ENCODE peak calls at places on chromosomes 2 and 18, in four cellular contexts. E is stomach, H is Peyer's patch, M is HCT116. V is an unnamed sample. For H3K4me1 and H3K27me3, the result is how much of the 10 kb centered on the place peaks cover.

GRCh38 chr2:73925033-73925704 is 1.5 kb upstream of the DGUOK start:
- DNase-seq in H (no peak), M (peak), E (no peak), V (no peak)

GRCh38 chr2:223779877-223780276 is 57.5 kb downstream of the AP1S3 start:
- DNase-seq in M (peak), E (no peak), H (peak), V (no peak)

GRCh38 chr2:45353879-45354278 is 257.2 kb downstream of the SRBD1 start:
- DNase-seq in H (no peak), M (no peak), E (no peak), V (no peak)

GRCh38 chr2:6103949-6104348 is 411.8 kb downstream of the SOX11 start:
- DNase-seq in M (no peak), E (peak), H (peak), V (no peak)

GRCh38 chr2:119753041-119753929 is 6.4 kb upstream of the PTPN4 start:
- DNase-seq in E (no peak), H (peak), M (peak), V (no peak)

GRCh38 chr18:45374878-45375630 is 240.2 kb upstream of the SLC14A2 start:
- DNase-seq in H (no peak), E (no peak), M (no peak), V (no peak)

GRCh38 chr2:184040230-184040629 is 558.1 kb upstream of the ZNF804A start:
- DNase-seq in M (no peak), E (no peak), H (no peak), V (no peak)

GRCh38 chr2:80073134-80073561 is 231.4 kb downstream of the LRRTM1 start:
- DNase-seq in H (peak), M (peak), E (no peak), V (no peak)

GRCh38 chr2:191038241-191038725 is 24.3 kb upstream of the STAT1 start:
- DNase-seq in E (no peak), M (no peak), H (no peak), V (no peak)

GRCh38 chr2:8406271-8406670 is 275.6 kb upstream of the ID2 start:
- DNase-seq in E (no peak), M (no peak), H (no peak), V (no peak)

GRCh38 chr2:204135752-204136151 is 199.2 kb downstream of the ICOS start:
- DNase-seq in M (no peak), H (no peak), E (no peak), V (no peak)

GRCh38 chr2:111227716-111228141 is 107.0 kb downstream of the BCL2L11 start:
- DNase-seq in H (no peak), E (no peak), M (no peak), V (no peak)

GRCh38 chr2:164840930-164841718 is 499 bp downstream of the COBLL1 start:
- DNase-seq in E (peak), H (peak), M (peak), V (peak)

GRCh38 chr2:200396726-200397348 is 90.3 kb downstream of the SPATS2L start:
- DNase-seq in M (no peak), E (no peak), H (no peak), V (no peak)

GRCh38 chr18:31206787-31207381 is 44.2 kb upstream of the DSC1 start:
- DNase-seq in H (peak), E (peak), M (peak), V (no peak)

GRCh38 chr2:122341007-122341406 is 585.6 kb downstream of the TSN start:
- DNase-seq in M (no peak), H (no peak), E (no peak), V (no peak)

GRCh38 chr2:108612514-108613183 is 78.4 kb downstream of the LIMS1 start:
- DNase-seq in M (no peak), H (peak), E (peak), V (peak)

GRCh38 chr18:76443519-76444435 is 51.3 kb downstream of the ZNF516 start:
- DNase-seq in H (peak), M (no peak), E (no peak), V (peak)

GRCh38 chr2:128272586-128273468 is 45.8 kb downstream of the HS6ST1 start:
- DNase-seq in M (no peak), E (no peak), H (peak), V (peak)

GRCh38 chr2:53515435-53516332 is 251.9 kb upstream of the CHAC2 start:
- DNase-seq in H (no peak), M (no peak), E (no peak), V (no peak)

GRCh38 chr2:112542123-112542973 is at the start of gene POLR1B:
- DNase-seq in H (peak), E (peak), M (peak), V (peak)

GRCh38 chr2:201618744-201619654 is 24.3 kb downstream of the TMEM237 start:
- DNase-seq in E (peak), M (no peak), H (peak), V (peak)

GRCh38 chr2:62475172-62476011 is 30.6 kb downstream of the TMEM17 start:
- DNase-seq in E (no peak), H (no peak), M (no peak), V (peak)

GRCh38 chr2:239300242-239300641 is 100.6 kb downstream of the HDAC4 start:
- DNase-seq in M (no peak), E (no peak), H (peak), V (peak)

GRCh38 chr18:48203288-48203945 is 205.8 kb downstream of the ZBTB7C start:
- DNase-seq in E (no peak), H (no peak), M (no peak), V (no peak)

GRCh38 chr2:25232248-25232825 is 64.0 kb upstream of the POMC start:
- DNase-seq in E (no peak), H (no peak), M (no peak), V (no peak)

GRCh38 chr2:25230128-25230527 is 61.7 kb upstream of the POMC start:
- DNase-seq in M (no peak), E (peak), H (no peak), V (no peak)

GRCh38 chr2:25228848-25229674 is 60.7 kb upstream of the POMC start:
- DNase-seq in E (peak), H (peak), M (peak), V (no peak)

GRCh38 chr2:25227576-25227975 is 59.2 kb upstream of the POMC start:
- DNase-seq in H (no peak), M (no peak), E (no peak), V (no peak)

DNA sequence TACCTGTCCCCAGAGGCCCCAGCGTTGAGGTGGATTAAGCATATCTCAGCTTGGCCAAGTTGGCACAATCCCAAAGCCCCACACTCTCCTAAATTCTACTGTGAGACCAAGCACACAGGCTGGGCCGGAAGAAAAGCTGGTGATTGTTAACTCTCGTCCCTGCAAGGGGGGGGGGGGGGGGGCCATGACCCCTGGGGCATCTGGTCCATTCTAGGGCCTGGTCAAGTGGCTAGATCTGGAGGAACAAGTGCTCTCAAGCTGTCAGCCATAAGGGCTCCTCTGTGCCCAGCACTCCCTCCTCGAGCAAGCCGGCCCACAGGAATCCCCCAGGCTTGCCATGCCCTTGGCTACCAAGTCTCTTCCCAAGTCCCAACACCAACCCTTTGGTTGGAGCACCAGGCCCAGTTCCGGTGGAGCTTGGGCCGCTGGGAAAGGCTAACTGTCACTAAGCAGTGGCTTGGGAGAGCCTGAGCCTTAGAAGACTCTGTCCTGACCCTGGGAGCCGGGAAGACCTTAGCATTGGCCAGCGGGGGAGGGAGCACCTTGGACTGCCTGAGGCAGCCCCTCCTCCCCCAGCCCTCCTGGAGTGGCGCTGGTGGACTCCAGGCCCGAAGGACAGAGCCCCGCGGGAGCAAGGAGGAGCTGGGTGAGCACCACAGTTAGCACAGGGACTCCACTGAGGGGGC is 62.4 kb upstream of the POMC start:
- DNase-seq in E (peak), H (no peak), M (no peak), V (no peak)
- TF ChIP-seq POLR2A in E (no peak), H (no peak), M (no peak), V (no peak)

DNA sequence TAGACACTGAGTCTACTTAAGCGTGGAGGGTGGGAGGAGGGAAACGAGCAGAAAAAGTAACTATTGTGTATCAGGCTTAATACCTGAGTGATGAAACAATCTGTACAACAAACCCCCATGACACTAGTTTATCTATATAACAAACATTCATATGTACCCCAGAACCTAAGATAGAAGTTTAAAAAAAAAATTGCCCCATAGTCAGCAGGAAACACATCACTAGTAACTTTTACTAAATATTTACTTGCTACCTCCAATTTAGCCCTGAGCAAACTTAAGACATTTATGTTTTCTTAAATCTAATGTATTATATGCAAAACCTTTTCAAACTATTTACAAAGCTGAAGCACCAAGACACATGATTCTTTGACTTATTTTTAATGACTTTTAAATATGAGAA is 5.6 kb downstream of the REV1 start:
- DNase-seq in M (no peak), E (no peak), H (no peak), V (no peak)
- H3K4me1 ChIP-seq in M (under half), E (under half), H (under half), V (under half)

GRCh38 chr2:105701042-105701441 is 43.7 kb upstream of the NCK2 start:
- DNase-seq in H (no peak), M (no peak), E (no peak), V (no peak)

GRCh38 chr2:105698820-105699219 is 45.9 kb upstream of the NCK2 start:
- DNase-seq in M (no peak), E (no peak), H (no peak), V (no peak)

GRCh38 chr2:105691942-105692341 is 52.8 kb upstream of the NCK2 start:
- DNase-seq in M (no peak), H (no peak), E (no peak), V (no peak)

GRCh38 chr2:105697781-105698449 is 46.8 kb upstream of the NCK2 start:
- DNase-seq in E (no peak), M (no peak), H (peak), V (no peak)
- H3K27me3 ChIP-seq in E (under half), M (under half), H (under half), V (under half)

GRCh38 chr2:61017556-61018318 is at the start of the genes PEX13 and PUS10:
- DNase-seq in E (peak), H (peak), M (peak), V (peak)

GRCh38 chr2:61018319-61018750 is 280 bp upstream of the PUS10 start:
- DNase-seq in E (no peak), M (no peak), H (no peak), V (no peak)

GRCh38 chr2:61016392-61017002 is 1.0 kb upstream of the PEX13 start:
- DNase-seq in M (no peak), H (no peak), E (no peak), V (no peak)

GRCh38 chr2:61015971-61016370 is 1.5 kb upstream of the PEX13 start:
- DNase-seq in E (no peak), M (no peak), H (no peak), V (no peak)

DNA sequence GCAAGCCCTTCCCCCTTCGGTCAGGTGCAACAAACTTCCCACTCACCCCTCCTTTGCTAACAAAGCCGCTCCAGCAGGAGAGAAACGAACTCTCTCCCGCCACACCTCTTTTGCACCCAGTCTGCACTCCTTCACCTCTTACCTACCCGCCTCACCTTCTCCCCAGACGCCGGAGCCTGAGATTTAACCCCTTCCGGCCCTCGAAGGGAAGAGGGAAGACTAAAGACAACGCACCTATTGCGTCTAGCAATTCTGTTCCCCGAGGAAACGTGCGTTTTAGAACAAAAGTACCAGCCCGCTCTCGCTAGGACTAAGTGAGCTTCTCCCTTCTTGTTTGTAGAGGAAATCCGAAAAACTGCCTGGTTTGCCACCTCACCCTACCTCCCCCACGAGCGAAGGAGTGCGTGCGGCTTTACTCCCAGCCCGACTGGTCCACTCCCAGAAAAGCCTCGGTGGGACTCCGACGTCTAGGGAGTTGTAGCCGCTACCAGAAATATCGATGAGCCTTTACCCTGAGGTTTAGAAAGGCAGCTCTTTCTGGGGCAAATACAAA is 441 bp upstream of the PEX13 start:
- DNase-seq in H (peak), M (peak), E (peak), V (peak)
- TF ChIP-seq POLR2A in H (peak), M (no peak), E (no peak), V (no peak)

GRCh38 chr18:3268306-3268705 is 6.4 kb downstream of the MYL12B start:
- DNase-seq in M (no peak), H (no peak), E (no peak), V (no peak)

GRCh38 chr18:3269900-3270299 is 8.0 kb downstream of the MYL12B start:
- DNase-seq in H (no peak), E (no peak), M (no peak), V (no peak)

GRCh38 chr18:3265564-3266033 is 3.7 kb downstream of the MYL12B start:
- DNase-seq in H (no peak), E (no peak), M (no peak), V (no peak)

GRCh38 chr18:3266062-3266608 is 4.2 kb downstream of the MYL12B start:
- DNase-seq in M (no peak), H (no peak), E (no peak), V (no peak)

GRCh38 chr18:3269241-3269640 is 7.3 kb downstream of the MYL12B start:
- DNase-seq in H (no peak), E (no peak), M (no peak), V (no peak)
- H3K4me1 ChIP-seq in H (under half), E (half or more), M (under half), V (half or more)

GRCh38 chr2:175418224-175418843 is 236.8 kb upstream of the ATP5MC3 start:
- DNase-seq in E (no peak), M (no peak), H (no peak), V (no peak)

GRCh38 chr2:175414872-175415487 is 233.5 kb upstream of the ATP5MC3 start:
- DNase-seq in M (peak), E (peak), H (peak), V (no peak)
- H3K27me3 ChIP-seq in M (under half), E (under half), H (under half), V (under half)

GRCh38 chr2:241314933-241315182 is 614 bp downstream of the HDLBP start:
- DNase-seq in E (no peak), M (no peak), H (no peak), V (no peak)

GRCh38 chr2:241315183-241315878 is at the start of gene HDLBP:
- DNase-seq in E (peak), M (peak), H (peak), V (peak)

GRCh38 chr2:241317391-241317790 is 1.7 kb downstream of the SEPTIN2 start:
- DNase-seq in E (no peak), H (no peak), M (no peak), V (no peak)

GRCh38 chr2:241316825-241317224 is 1.1 kb downstream of the SEPTIN2 start:
- DNase-seq in E (no peak), M (no peak), H (no peak), V (no peak)

GRCh38 chr2:241315879-241316700 is at the start of gene SEPTIN2:
- DNase-seq in E (no peak), M (peak), H (peak), V (peak)
- TF ChIP-seq POLR2A in E (no peak), M (no peak), H (peak), V (peak)

DNA sequence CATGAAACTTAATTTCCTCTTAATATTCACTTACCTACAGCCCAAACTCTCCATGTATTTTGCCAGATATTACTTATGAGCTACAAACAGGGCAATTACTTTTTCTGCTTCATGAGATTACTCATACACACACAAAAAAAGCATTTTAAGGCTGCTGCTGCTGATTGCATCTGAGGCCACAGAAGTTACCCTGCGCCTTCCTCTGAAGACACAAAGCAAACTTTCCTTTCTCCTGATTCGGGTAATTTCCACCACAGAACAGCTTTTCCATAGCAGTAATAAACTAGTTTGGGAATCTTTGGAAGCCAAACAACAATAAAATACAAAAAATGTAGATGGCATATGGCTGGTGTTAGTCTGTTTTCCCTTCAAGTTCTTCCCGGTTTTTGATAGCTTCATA is 6.2 kb downstream of the TTC32 start:
- DNase-seq in E (no peak), H (no peak), M (no peak), V (no peak)
- H3K4me1 ChIP-seq in E (under half), H (under half), M (under half), V (half or more)

DNA sequence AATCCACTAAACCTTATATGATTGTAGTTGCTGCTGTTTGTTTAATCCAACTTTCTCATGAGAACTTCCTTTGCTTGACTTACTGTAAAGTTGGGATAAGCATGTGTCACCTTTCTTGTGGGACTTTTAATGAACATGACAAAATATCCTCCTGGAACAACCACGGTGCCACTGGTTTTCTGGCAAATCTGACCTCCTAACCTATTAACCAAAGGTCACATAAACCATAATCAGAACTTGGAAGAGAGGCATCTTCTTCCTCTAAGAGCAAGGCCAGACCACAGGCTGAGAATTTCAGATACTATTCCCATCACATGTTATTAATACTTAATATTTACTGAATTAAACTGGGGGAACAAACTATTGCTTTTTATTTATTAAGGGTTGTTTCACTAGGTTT is 2.3 kb downstream of the SLC40A1 start:
- DNase-seq in M (no peak), H (no peak), E (no peak), V (no peak)
- H3K27me3 ChIP-seq in M (under half), H (under half), E (under half), V (under half)

V was measured in spleen.